ENCODE peak calls at places on chromosomes 12 and 14, in five cellular contexts. S, C, P, W and A are unnamed samples.

GRCh38 chr12:45863332-45863731 is 127.0 kb downstream of the SCAF11 start:
- DNase-seq in W (no peak), P (no peak), S (no peak), C (no peak), A (no peak)

GRCh38 chr12:53977596-53978464 is 3.1 kb upstream of the HOTAIR start:
- DNase-seq in W (no peak), C (no peak), S (no peak), P (no peak), A (no peak)

GRCh38 chr14:21960636-21961035 is 287.0 kb upstream of the OR4E1 start:
- DNase-seq in S (no peak), W (no peak), C (no peak), P (no peak), A (no peak)

GRCh38 chr14:73245401-73246325 is 8.4 kb downstream of the PAPLN start:
- DNase-seq in W (peak; percentile 51), C (no peak), S (no peak), P (peak; percentile 24), A (no peak)

GRCh38 chr12:38385492-38385864 is 68.9 kb downstream of the ALG10B start:
- DNase-seq in S (peak; percentile 43), W (no peak), P (no peak), C (no peak), A (no peak)

GRCh38 chr12:121668750-121669524 is 517 bp downstream of the MORN3 start:
- DNase-seq in C (no peak), P (no peak), S (no peak), W (peak; percentile 58), A (no peak)

GRCh38 chr12:981956-982355 is 9.1 kb upstream of the ERC1 start:
- DNase-seq in C (no peak), S (no peak), W (no peak), P (no peak), A (no peak)

GRCh38 chr14:103628221-103628683 is 759 bp upstream of the KLC1 start:
- DNase-seq in C (peak; percentile 54), S (peak; percentile 87), P (peak; percentile 79), W (peak; percentile 71), A (no peak)

GRCh38 chr12:111991946-111992345 is 21.0 kb downstream of the TMEM116 start:
- DNase-seq in W (no peak), S (no peak), P (peak; percentile 27), C (no peak), A (no peak)

GRCh38 chr14:26860111-26860510 is 262.3 kb upstream of the NOVA1 start:
- DNase-seq in P (no peak), W (no peak), S (no peak), C (no peak), A (no peak)

GRCh38 chr14:65308536-65308935 is 104.0 kb upstream of the FUT8 start:
- DNase-seq in W (no peak), S (no peak), P (no peak), C (no peak), A (no peak)

GRCh38 chr12:2902287-2902880 is 11.7 kb downstream of the TULP3 start:
- DNase-seq in C (peak; percentile 40), P (peak; percentile 59), S (no peak), W (peak; percentile 67), A (no peak)

GRCh38 chr14:93977790-93978581 is 1.6 kb upstream of the ASB2 start:
- DNase-seq in S (no peak), P (no peak), W (no peak), C (no peak), A (no peak)

GRCh38 chr14:93976477-93977057 is at the start of gene ASB2:
- DNase-seq in C (no peak), W (no peak), S (no peak), P (no peak), A (no peak)

GRCh38 chr14:93978735-93979134 is 2.4 kb upstream of the ASB2 start:
- DNase-seq in S (no peak), W (no peak), P (no peak), C (no peak), A (no peak)

GRCh38 chr14:93975791-93976476 is 436 bp downstream of the ASB2 start:
- DNase-seq in W (no peak), C (no peak), P (no peak), S (no peak), A (no peak)

GRCh38 chr14:93977171-93977570 is 801 bp upstream of the ASB2 start:
- DNase-seq in W (no peak), S (no peak), P (no peak), C (no peak), A (no peak)
- H3K4me3 ChIP-seq in W (no peak overlapping the region), S (no peak overlapping the region), P (no peak overlapping the region), C (no peak overlapping the region), A (no peak overlapping the region)

DNA sequence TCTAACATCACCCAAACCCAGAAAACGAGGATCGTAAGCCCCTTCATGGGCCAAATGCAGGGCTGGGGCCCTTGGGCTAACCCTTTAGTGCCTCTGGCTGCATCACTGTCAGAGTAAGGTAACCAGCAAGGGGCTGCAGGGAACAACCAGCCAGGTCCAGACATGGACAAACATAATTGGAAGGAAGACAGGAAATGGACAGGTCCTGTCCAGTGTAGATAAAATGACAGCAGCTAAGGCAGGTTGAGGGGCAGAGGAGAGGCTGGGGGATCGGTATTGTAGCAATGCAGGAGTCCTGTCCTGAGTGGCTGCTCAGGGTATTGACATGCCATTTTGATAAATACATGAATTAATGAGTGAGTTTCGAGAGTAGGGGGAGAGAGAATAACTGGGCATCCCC is 29.8 kb downstream of the BICD1 start:
- DNase-seq in P (no peak), S (no peak), C (no peak), W (no peak), A (no peak)
- H3K4me3 ChIP-seq in P (no peak overlapping the region), S (no peak overlapping the region), C (no peak overlapping the region), W (no peak overlapping the region), A (no peak overlapping the region)

GRCh38 chr12:34607520-34608195 is 585.4 kb downstream of the ALG10 start:
- DNase-seq in P (no peak), C (no peak), S (no peak), W (no peak), A (no peak)
- H3K4me3 ChIP-seq in P (no peak overlapping the region), C (no peak overlapping the region), S (no peak overlapping the region), W (no peak overlapping the region), A (no peak overlapping the region)

GRCh38 chr12:116122639-116123038 is 154.9 kb downstream of the MED13L start:
- DNase-seq in P (no peak), W (no peak), S (no peak), C (no peak), A (no peak)

GRCh38 chr12:116125084-116125483 is 152.4 kb downstream of the MED13L start:
- DNase-seq in C (no peak), S (no peak), P (no peak), W (no peak), A (no peak)

GRCh38 chr12:116125981-116126566 is 151.4 kb downstream of the MED13L start:
- DNase-seq in W (no peak), S (no peak), P (no peak), C (no peak), A (no peak)

GRCh38 chr12:116121453-116121871 is 156.0 kb downstream of the MED13L start:
- DNase-seq in W (peak; percentile 65), P (peak; percentile 49), S (no peak), C (no peak), A (no peak)

GRCh38 chr12:116123511-116124258 is 153.8 kb downstream of the MED13L start:
- DNase-seq in S (no peak), W (peak; percentile 56), P (peak; percentile 65), C (no peak), A (peak; percentile 67)
- H3K4me3 ChIP-seq in S (no peak overlapping the region), W (peak overlapping the region; percentile 32), P (peak overlapping the region; percentile 15), C (no peak overlapping the region), A (peak overlapping the region; percentile 33)

DNA sequence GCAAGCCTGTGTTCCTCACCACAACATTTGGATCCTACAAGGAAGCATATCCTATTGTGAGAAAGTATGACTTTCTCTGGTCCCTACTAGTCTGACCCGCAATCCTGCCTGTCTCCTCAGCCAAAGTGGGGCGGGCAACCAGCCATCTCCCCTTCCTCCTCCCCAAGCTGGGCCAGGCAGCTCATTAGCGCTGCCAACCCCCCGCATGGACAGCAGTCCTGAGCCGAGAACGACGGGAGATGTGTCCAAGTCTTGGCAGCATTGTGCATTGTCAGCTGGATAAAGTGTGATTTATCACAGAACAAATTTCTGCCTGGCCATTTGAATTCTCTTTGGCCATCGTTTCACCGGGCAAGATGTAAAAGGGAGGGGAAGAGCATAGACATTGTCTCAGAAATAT is 139.4 kb downstream of the SLC15A4 start:
- DNase-seq in W (no peak), S (no peak), C (no peak), P (no peak), A (no peak)
- H3K4me3 ChIP-seq in W (no peak overlapping the region), S (no peak overlapping the region), C (no peak overlapping the region), P (no peak overlapping the region), A (no peak overlapping the region)

GRCh38 chr12:27671865-27672264 is 24.4 kb upstream of the REP15 start:
- DNase-seq in P (no peak), S (no peak), W (no peak), C (no peak), A (no peak)
- H3K4me3 ChIP-seq in P (no peak overlapping the region), S (no peak overlapping the region), W (no peak overlapping the region), C (no peak overlapping the region), A (no peak overlapping the region)

GRCh38 chr12:51818567-51819300 is 29.8 kb downstream of the FIGNL2 start:
- DNase-seq in P (peak; percentile 75), C (no peak), W (peak; percentile 66), S (no peak), A (peak; percentile 79)
- H3K4me3 ChIP-seq in P (no peak overlapping the region), C (no peak overlapping the region), W (no peak overlapping the region), S (no peak overlapping the region), A (no peak overlapping the region)

GRCh38 chr12:105382771-105383632 is 52.5 kb downstream of the C12orf75 start:
- DNase-seq in W (peak; percentile 86), S (peak; percentile 59), P (peak; percentile 72), C (peak; percentile 30), A (no peak)
- H3K4me3 ChIP-seq in W (peak overlapping the region; percentile 49), S (no peak overlapping the region), P (peak overlapping the region; percentile 30), C (peak overlapping the region; percentile 16), A (peak overlapping the region; percentile 42)